ENCODE peak calls at places on chromosome 14, in seven cellular contexts. One of them, this sample, is unnamed.

GRCh38 chr14:57549765-57550420 is 56.2 kb upstream of the CCDC198 start:
- DNase-seq in astrocyte of the spinal cord: no peak
- DNase-seq in HepG2: no peak
- DNase-seq in body of pancreas: no peak
- DNase-seq in GM13976: no peak
- DNase-seq in neural crest cell: no peak
- DNase-seq in transverse colon: no peak
- DNase-seq in this sample: no peak

GRCh38 chr14:36997843-36998242 is 174.6 kb downstream of the SLC25A21 start:
- DNase-seq in body of pancreas: no peak
- DNase-seq in transverse colon: no peak
- DNase-seq in astrocyte of the spinal cord: peak
- DNase-seq in neural crest cell: no peak
- DNase-seq in HepG2: no peak
- DNase-seq in GM13976: no peak
- DNase-seq in this sample: peak

GRCh38 chr14:92751819-92752218 is 3.4 kb upstream of the LGMN start:
- DNase-seq in astrocyte of the spinal cord: no peak
- DNase-seq in neural crest cell: no peak
- DNase-seq in body of pancreas: no peak
- DNase-seq in HepG2: peak
- DNase-seq in transverse colon: no peak
- DNase-seq in GM13976: peak
- DNase-seq in this sample: no peak

GRCh38 chr14:99234366-99234765 is 37.6 kb downstream of the BCL11B start:
- DNase-seq in neural crest cell: no peak
- DNase-seq in astrocyte of the spinal cord: no peak
- DNase-seq in HepG2: no peak
- DNase-seq in transverse colon: no peak
- DNase-seq in body of pancreas: no peak
- DNase-seq in GM13976: no peak
- DNase-seq in this sample: no peak

GRCh38 chr14:65168840-65169239 is 66.5 kb upstream of the MAX start:
- DNase-seq in GM13976: no peak
- DNase-seq in HepG2: no peak
- DNase-seq in body of pancreas: no peak
- DNase-seq in transverse colon: no peak
- DNase-seq in astrocyte of the spinal cord: no peak
- DNase-seq in neural crest cell: no peak
- DNase-seq in this sample: peak

GRCh38 chr14:55556929-55557623 is 22.9 kb upstream of the KTN1 start:
- DNase-seq in transverse colon: peak
- DNase-seq in body of pancreas: peak
- DNase-seq in astrocyte of the spinal cord: peak
- DNase-seq in HepG2: peak
- DNase-seq in GM13976: no peak
- DNase-seq in neural crest cell: no peak
- DNase-seq in this sample: peak

GRCh38 chr14:51938137-51938536 is 51.2 kb upstream of the RTRAF start:
- DNase-seq in HepG2: no peak
- DNase-seq in astrocyte of the spinal cord: no peak
- DNase-seq in neural crest cell: no peak
- DNase-seq in transverse colon: no peak
- DNase-seq in body of pancreas: no peak
- DNase-seq in GM13976: no peak
- DNase-seq in this sample: peak

GRCh38 chr14:92649934-92650545 is 98.4 kb downstream of the LGMN start:
- DNase-seq in body of pancreas: peak
- DNase-seq in HepG2: no peak
- DNase-seq in neural crest cell: no peak
- DNase-seq in transverse colon: peak
- DNase-seq in astrocyte of the spinal cord: peak
- DNase-seq in GM13976: no peak
- DNase-seq in this sample: peak

GRCh38 chr14:59664741-59665140 is 88.1 kb upstream of the CCDC175 start:
- DNase-seq in astrocyte of the spinal cord: peak
- DNase-seq in HepG2: no peak
- DNase-seq in neural crest cell: no peak
- DNase-seq in transverse colon: no peak
- DNase-seq in GM13976: no peak
- DNase-seq in body of pancreas: no peak
- DNase-seq in this sample: peak

GRCh38 chr14:39469094-39469710 is 37.0 kb upstream of the FBXO33 start:
- DNase-seq in neural crest cell: peak
- DNase-seq in astrocyte of the spinal cord: no peak
- DNase-seq in transverse colon: peak
- DNase-seq in GM13976: no peak
- DNase-seq in HepG2: peak
- DNase-seq in body of pancreas: no peak
- DNase-seq in this sample: peak
- TF ChIP-seq CTCF in neural crest cell: peak
- TF ChIP-seq CTCF in astrocyte of the spinal cord: peak
- TF ChIP-seq CTCF in transverse colon: no peak
- TF ChIP-seq CTCF in GM13976: peak
- TF ChIP-seq CTCF in HepG2: peak
- TF ChIP-seq CTCF in body of pancreas: no peak
- TF ChIP-seq CTCF in this sample: no peak

DNA sequence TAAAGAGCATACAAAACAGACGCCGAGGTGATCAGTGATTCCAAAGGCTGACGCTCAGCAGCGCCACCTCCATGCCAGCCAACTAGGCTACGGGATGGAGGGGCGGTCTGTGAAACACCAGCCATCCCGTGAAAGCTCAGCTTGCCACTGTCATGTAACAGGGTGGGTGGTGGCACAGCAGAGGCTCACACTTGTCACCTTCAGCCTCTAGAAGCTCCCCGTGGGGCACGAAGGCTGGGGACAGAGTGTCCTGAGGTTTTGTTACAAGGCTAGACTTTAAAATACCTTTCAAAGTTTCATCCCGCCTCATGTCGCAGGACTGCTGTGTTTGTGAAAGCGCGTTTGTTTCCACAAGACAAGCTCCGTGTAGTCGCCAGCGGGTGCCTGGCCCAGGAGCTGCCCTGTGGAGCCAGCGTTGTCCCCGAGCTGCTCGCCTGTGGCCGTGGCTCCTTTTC is 20.7 kb downstream of the XRCC3 start:
- DNase-seq in HepG2: no peak
- DNase-seq in neural crest cell: no peak
- DNase-seq in body of pancreas: no peak
- DNase-seq in astrocyte of the spinal cord: no peak
- DNase-seq in transverse colon: no peak
- DNase-seq in GM13976: no peak
- DNase-seq in this sample: no peak
- TF ChIP-seq CTCF in HepG2: peak
- TF ChIP-seq CTCF in neural crest cell: no peak
- TF ChIP-seq CTCF in body of pancreas: no peak
- TF ChIP-seq CTCF in astrocyte of the spinal cord: no peak
- TF ChIP-seq CTCF in transverse colon: no peak
- TF ChIP-seq CTCF in GM13976: no peak
- TF ChIP-seq CTCF in this sample: no peak

GRCh38 chr14:34059037-34059924 is 108.4 kb upstream of the EGLN3 start:
- DNase-seq in neural crest cell: no peak
- DNase-seq in astrocyte of the spinal cord: no peak
- DNase-seq in transverse colon: no peak
- DNase-seq in GM13976: no peak
- DNase-seq in body of pancreas: no peak
- DNase-seq in HepG2: no peak
- DNase-seq in this sample: no peak

GRCh38 chr14:34060747-34061050 is 109.8 kb upstream of the EGLN3 start:
- DNase-seq in body of pancreas: no peak
- DNase-seq in GM13976: no peak
- DNase-seq in astrocyte of the spinal cord: no peak
- DNase-seq in neural crest cell: no peak
- DNase-seq in transverse colon: no peak
- DNase-seq in HepG2: no peak
- DNase-seq in this sample: no peak

GRCh38 chr14:34062353-34062973 is 111.6 kb upstream of the EGLN3 start:
- DNase-seq in astrocyte of the spinal cord: no peak
- DNase-seq in HepG2: no peak
- DNase-seq in GM13976: no peak
- DNase-seq in transverse colon: no peak
- DNase-seq in body of pancreas: no peak
- DNase-seq in neural crest cell: no peak
- DNase-seq in this sample: no peak

GRCh38 chr14:34058510-34058909 is 107.6 kb upstream of the EGLN3 start:
- DNase-seq in body of pancreas: no peak
- DNase-seq in transverse colon: no peak
- DNase-seq in neural crest cell: no peak
- DNase-seq in astrocyte of the spinal cord: no peak
- DNase-seq in GM13976: no peak
- DNase-seq in HepG2: no peak
- DNase-seq in this sample: no peak

GRCh38 chr14:34059925-34060746 is 109.3 kb upstream of the EGLN3 start:
- DNase-seq in body of pancreas: peak
- DNase-seq in GM13976: peak
- DNase-seq in HepG2: peak
- DNase-seq in neural crest cell: peak
- DNase-seq in transverse colon: peak
- DNase-seq in astrocyte of the spinal cord: peak
- DNase-seq in this sample: peak
- TF ChIP-seq CTCF in body of pancreas: no peak
- TF ChIP-seq CTCF in GM13976: peak
- TF ChIP-seq CTCF in HepG2: peak
- TF ChIP-seq CTCF in neural crest cell: no peak
- TF ChIP-seq CTCF in transverse colon: peak
- TF ChIP-seq CTCF in astrocyte of the spinal cord: peak
- TF ChIP-seq CTCF in this sample: peak

GRCh38 chr14:25516838-25517237 is 466.9 kb upstream of the STXBP6 start:
- DNase-seq in GM13976: no peak
- DNase-seq in transverse colon: no peak
- DNase-seq in astrocyte of the spinal cord: no peak
- DNase-seq in HepG2: no peak
- DNase-seq in neural crest cell: no peak
- DNase-seq in body of pancreas: no peak
- DNase-seq in this sample: no peak
- TF ChIP-seq CTCF in GM13976: no peak
- TF ChIP-seq CTCF in transverse colon: no peak
- TF ChIP-seq CTCF in astrocyte of the spinal cord: no peak
- TF ChIP-seq CTCF in HepG2: no peak
- TF ChIP-seq CTCF in neural crest cell: no peak
- TF ChIP-seq CTCF in body of pancreas: no peak
- TF ChIP-seq CTCF in this sample: no peak

DNA sequence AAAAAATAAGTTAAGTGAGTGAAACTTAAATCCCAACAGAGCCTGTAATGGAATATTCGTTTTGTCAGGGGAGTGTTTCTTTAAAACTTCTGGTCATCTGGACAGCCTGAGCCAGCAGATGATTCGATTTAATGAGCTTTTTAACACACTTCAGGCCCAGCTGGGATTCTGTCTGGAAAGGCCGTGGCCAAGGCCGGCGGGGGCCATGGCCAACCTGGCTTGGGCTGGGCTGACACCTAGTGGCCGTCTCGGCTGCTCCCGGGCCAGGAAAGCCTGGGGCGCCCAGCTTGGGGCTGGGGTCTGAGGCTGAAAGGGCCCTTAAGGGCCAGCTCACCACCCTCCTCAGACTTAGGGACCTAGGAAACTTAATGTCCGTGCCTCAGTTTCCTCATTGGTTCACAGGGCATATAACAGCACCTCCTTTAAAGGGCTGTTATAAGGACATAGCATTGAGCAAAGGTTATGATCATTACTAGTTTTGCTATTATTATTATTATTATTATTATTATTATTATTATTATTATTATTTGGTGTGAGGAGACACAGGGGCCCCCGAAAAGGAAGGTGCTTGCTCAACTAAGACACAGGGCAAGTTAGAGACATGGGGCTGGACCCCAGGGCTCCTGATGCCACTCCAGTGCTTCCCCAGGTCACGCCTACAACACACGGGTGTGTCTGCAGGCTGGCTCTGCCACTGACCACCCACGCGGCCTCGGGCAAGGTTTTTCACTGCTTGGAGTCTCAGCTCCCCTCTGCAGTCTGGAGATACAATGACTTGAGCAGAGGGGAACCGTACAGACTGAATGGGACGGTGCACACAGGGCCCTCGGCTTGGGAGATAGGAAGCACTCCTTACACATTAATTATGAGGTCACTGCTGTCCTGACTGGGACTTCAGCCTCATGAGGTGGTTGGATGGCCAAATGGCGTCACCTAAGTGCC is 84.0 kb downstream of the SYNE3 start:
- DNase-seq in astrocyte of the spinal cord: peak
- DNase-seq in neural crest cell: peak
- DNase-seq in body of pancreas: peak
- DNase-seq in transverse colon: peak
- DNase-seq in GM13976: no peak
- DNase-seq in HepG2: peak
- DNase-seq in this sample: peak
- TF ChIP-seq CTCF in astrocyte of the spinal cord: peak
- TF ChIP-seq CTCF in neural crest cell: peak
- TF ChIP-seq CTCF in body of pancreas: peak
- TF ChIP-seq CTCF in transverse colon: peak
- TF ChIP-seq CTCF in GM13976: peak
- TF ChIP-seq CTCF in HepG2: peak
- TF ChIP-seq CTCF in this sample: peak

This sample was measured in foreskin fibroblast.